ENCODE peak calls at places on chromosomes 12 and 14, in five cellular contexts. One of them, this sample, is unnamed.

GRCh38 chr12:68375701-68376469 is 43.7 kb upstream of the MDM1 start:
- DNase-seq in neuronal stem cell: no peak
- DNase-seq in IMR-90: peak; percentile 51
- DNase-seq in mesenchymal stem cell: no peak
- DNase-seq in H1: no peak
- DNase-seq in this sample: no peak

GRCh38 chr12:18476866-18477265 is 215.5 kb downstream of the PIK3C2G start:
- DNase-seq in neuronal stem cell: no peak
- DNase-seq in IMR-90: no peak
- DNase-seq in mesenchymal stem cell: no peak
- DNase-seq in H1: no peak
- DNase-seq in this sample: no peak

GRCh38 chr14:68140111-68140741 is 320.6 kb downstream of the RAD51B start:
- DNase-seq in neuronal stem cell: peak; percentile 37
- DNase-seq in IMR-90: peak; percentile 99
- DNase-seq in mesenchymal stem cell: peak; percentile 98
- DNase-seq in H1: no peak
- DNase-seq in this sample: no peak

GRCh38 chr14:72305555-72305954 is 373.3 kb downstream of the RGS6 start:
- DNase-seq in neuronal stem cell: no peak
- DNase-seq in IMR-90: no peak
- DNase-seq in mesenchymal stem cell: no peak
- DNase-seq in H1: no peak
- DNase-seq in this sample: no peak

GRCh38 chr14:37078131-37078530 is 94.3 kb downstream of the SLC25A21 start:
- DNase-seq in neuronal stem cell: no peak
- DNase-seq in IMR-90: no peak
- DNase-seq in mesenchymal stem cell: peak; percentile 22
- DNase-seq in H1: no peak
- DNase-seq in this sample: no peak

GRCh38 chr14:54258382-54258781 is 138.4 kb upstream of the CDKN3 start:
- DNase-seq in neuronal stem cell: no peak
- DNase-seq in IMR-90: no peak
- DNase-seq in mesenchymal stem cell: no peak
- DNase-seq in H1: no peak
- DNase-seq in this sample: no peak

GRCh38 chr12:88579572-88579940 is 715 bp downstream of the KITLG start:
- DNase-seq in neuronal stem cell: no peak
- DNase-seq in IMR-90: no peak
- DNase-seq in mesenchymal stem cell: peak; percentile 55
- DNase-seq in H1: no peak
- DNase-seq in this sample: no peak

GRCh38 chr12:65742481-65742971 is 81.8 kb upstream of the HMGA2 start:
- DNase-seq in neuronal stem cell: peak; percentile 59
- DNase-seq in IMR-90: peak; percentile 44
- DNase-seq in mesenchymal stem cell: peak; percentile 47
- DNase-seq in H1: no peak
- DNase-seq in this sample: no peak

GRCh38 chr14:77612011-77612620 is 4.3 kb downstream of the SPTLC2 start:
- DNase-seq in neuronal stem cell: no peak
- DNase-seq in IMR-90: peak; percentile 71
- DNase-seq in mesenchymal stem cell: peak; percentile 50
- DNase-seq in H1: no peak
- DNase-seq in this sample: no peak

GRCh38 chr12:3523728-3524127 is 32.7 kb downstream of the PRMT8 start:
- DNase-seq in neuronal stem cell: no peak
- DNase-seq in IMR-90: no peak
- DNase-seq in mesenchymal stem cell: no peak
- DNase-seq in H1: no peak
- DNase-seq in this sample: peak; percentile 19

GRCh38 chr12:89382366-89382765 is 30.1 kb upstream of the DUSP6 start:
- DNase-seq in neuronal stem cell: no peak
- DNase-seq in IMR-90: no peak
- DNase-seq in mesenchymal stem cell: no peak
- DNase-seq in H1: no peak
- DNase-seq in this sample: no peak

GRCh38 chr12:68455676-68456345 is 123.6 kb upstream of the MDM1 start:
- DNase-seq in neuronal stem cell: no peak
- DNase-seq in IMR-90: peak; percentile 12
- DNase-seq in mesenchymal stem cell: no peak
- DNase-seq in H1: no peak
- DNase-seq in this sample: no peak

GRCh38 chr12:109685574-109686447 is 27.8 kb upstream of the FAM222A start:
- DNase-seq in neuronal stem cell: no peak
- DNase-seq in IMR-90: no peak
- DNase-seq in mesenchymal stem cell: no peak
- DNase-seq in H1: no peak
- DNase-seq in this sample: no peak

GRCh38 chr14:51914310-51914709 is 53.9 kb downstream of the GNG2 start:
- DNase-seq in neuronal stem cell: no peak
- DNase-seq in IMR-90: no peak
- DNase-seq in mesenchymal stem cell: no peak
- DNase-seq in H1: no peak
- DNase-seq in this sample: no peak

GRCh38 chr12:62898568-62898967 is 36.4 kb downstream of the PPM1H start:
- DNase-seq in neuronal stem cell: no peak
- DNase-seq in IMR-90: no peak
- DNase-seq in mesenchymal stem cell: no peak
- DNase-seq in H1: no peak
- DNase-seq in this sample: no peak

GRCh38 chr12:121786441-121786825 is 7.1 kb downstream of the RHOF start:
- DNase-seq in neuronal stem cell: no peak
- DNase-seq in IMR-90: peak; percentile 94
- DNase-seq in mesenchymal stem cell: peak; percentile 90
- DNase-seq in H1: no peak
- DNase-seq in this sample: no peak

GRCh38 chr14:65206448-65207096 is 104.3 kb upstream of the MAX start:
- DNase-seq in neuronal stem cell: no peak
- DNase-seq in IMR-90: peak; percentile 91
- DNase-seq in mesenchymal stem cell: peak; percentile 52
- DNase-seq in H1: no peak
- DNase-seq in this sample: no peak

GRCh38 chr12:118061876-118062791 is 1.2 kb upstream of the WSB2 start:
- DNase-seq in neuronal stem cell: peak; percentile 35
- DNase-seq in IMR-90: peak; percentile 58
- DNase-seq in mesenchymal stem cell: peak; percentile 69
- DNase-seq in H1: no peak
- DNase-seq in this sample: peak; percentile 80

GRCh38 chr12:89357297-89357730 is 5.0 kb upstream of the DUSP6 start:
- DNase-seq in neuronal stem cell: no peak
- DNase-seq in IMR-90: no peak
- DNase-seq in mesenchymal stem cell: no peak
- DNase-seq in H1: no peak
- DNase-seq in this sample: no peak

GRCh38 chr12:104859144-104859543 is 98.9 kb downstream of the SLC41A2 start:
- DNase-seq in neuronal stem cell: no peak
- DNase-seq in IMR-90: peak; percentile 61
- DNase-seq in mesenchymal stem cell: peak; percentile 70
- DNase-seq in H1: no peak
- DNase-seq in this sample: no peak

GRCh38 chr14:99348816-99349609 is 77.0 kb upstream of the BCL11B start:
- DNase-seq in neuronal stem cell: no peak
- DNase-seq in IMR-90: no peak
- DNase-seq in mesenchymal stem cell: no peak
- DNase-seq in H1: no peak
- DNase-seq in this sample: no peak

GRCh38 chr12:79374543-79374942 is 316.2 kb downstream of the PAWR start:
- DNase-seq in neuronal stem cell: no peak
- DNase-seq in IMR-90: no peak
- DNase-seq in mesenchymal stem cell: peak; percentile 5
- DNase-seq in H1: no peak
- DNase-seq in this sample: no peak

GRCh38 chr14:34403646-34404045 is 58.4 kb downstream of the SPTSSA start:
- DNase-seq in neuronal stem cell: no peak
- DNase-seq in IMR-90: no peak
- DNase-seq in mesenchymal stem cell: no peak
- DNase-seq in H1: no peak
- DNase-seq in this sample: no peak

GRCh38 chr14:68495101-68495637 is 297.7 kb downstream of the ZFP36L1 start:
- DNase-seq in neuronal stem cell: no peak
- DNase-seq in IMR-90: no peak
- DNase-seq in mesenchymal stem cell: no peak
- DNase-seq in H1: no peak
- DNase-seq in this sample: no peak

GRCh38 chr14:92352158-92352985 is 29.4 kb downstream of the SLC24A4 start:
- DNase-seq in neuronal stem cell: peak; percentile 47
- DNase-seq in IMR-90: no peak
- DNase-seq in mesenchymal stem cell: no peak
- DNase-seq in H1: peak; percentile 10
- DNase-seq in this sample: peak; percentile 43

GRCh38 chr12:12442548-12443071 is 85.7 kb downstream of the BORCS5 start:
- DNase-seq in neuronal stem cell: no peak
- DNase-seq in IMR-90: peak; percentile 80
- DNase-seq in mesenchymal stem cell: peak; percentile 83
- DNase-seq in H1: no peak
- DNase-seq in this sample: no peak

GRCh38 chr12:95390932-95391331 is 83.0 kb upstream of the METAP2 start:
- DNase-seq in neuronal stem cell: no peak
- DNase-seq in IMR-90: no peak
- DNase-seq in mesenchymal stem cell: no peak
- DNase-seq in H1: no peak
- DNase-seq in this sample: no peak

DNA sequence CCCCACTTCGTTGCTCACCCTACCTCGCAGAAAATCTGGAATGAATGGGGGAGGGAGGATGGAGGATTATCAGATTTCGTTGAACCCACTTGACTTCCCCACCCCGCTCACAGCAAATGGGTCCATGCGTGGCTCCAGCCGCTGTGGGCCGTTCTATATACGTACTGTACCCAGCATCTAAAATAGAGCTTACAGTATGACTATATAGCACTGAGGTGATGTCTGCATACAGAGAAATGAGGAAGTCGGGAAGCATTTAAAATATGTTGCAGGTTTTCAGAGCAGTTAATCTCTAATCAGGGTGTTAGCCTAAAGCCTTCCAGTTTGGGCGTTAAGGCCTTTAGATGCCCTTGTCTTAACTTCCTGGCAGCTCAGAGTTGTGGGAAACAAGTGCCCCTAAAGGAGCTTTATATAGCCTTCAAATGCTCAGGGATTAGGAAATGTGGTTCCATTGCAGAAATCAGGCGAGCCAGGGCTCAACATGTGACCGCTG is 1.4 kb downstream of the BICDL1 start:
- DNase-seq in neuronal stem cell: no peak
- DNase-seq in IMR-90: no peak
- DNase-seq in mesenchymal stem cell: no peak
- DNase-seq in H1: no peak
- DNase-seq in this sample: no peak
- H2AFZ ChIP-seq in neuronal stem cell: peak overlapping the region; percentile 87
- H2AFZ ChIP-seq in IMR-90: peak overlapping the region; percentile 69
- H2AFZ ChIP-seq in mesenchymal stem cell: peak overlapping the region; percentile 27
- H2AFZ ChIP-seq in H1: no peak overlapping the region
- H2AFZ ChIP-seq in this sample: no peak overlapping the region

GRCh38 chr14:21309238-21309636 is 29.4 kb downstream of the RPGRIP1 start:
- DNase-seq in neuronal stem cell: no peak
- DNase-seq in IMR-90: no peak
- DNase-seq in mesenchymal stem cell: no peak
- DNase-seq in H1: no peak
- DNase-seq in this sample: no peak
- H2BK15ac ChIP-seq in neuronal stem cell: no peak overlapping the region
- H2BK15ac ChIP-seq in IMR-90: no peak overlapping the region
- H2BK15ac ChIP-seq in mesenchymal stem cell: no peak overlapping the region
- H2BK15ac ChIP-seq in H1: peak overlapping the region; percentile 48
- H2BK15ac ChIP-seq in this sample: no peak overlapping the region

GRCh38 chr12:52076811-52077210 is 2.7 kb upstream of the SMIM41 start:
- DNase-seq in neuronal stem cell: no peak
- DNase-seq in IMR-90: no peak
- DNase-seq in mesenchymal stem cell: no peak
- DNase-seq in H1: no peak
- DNase-seq in this sample: no peak
- H2AFZ ChIP-seq in neuronal stem cell: no peak overlapping the region
- H2AFZ ChIP-seq in IMR-90: no peak overlapping the region
- H2AFZ ChIP-seq in mesenchymal stem cell: no peak overlapping the region
- H2AFZ ChIP-seq in H1: no peak overlapping the region
- H2AFZ ChIP-seq in this sample: no peak overlapping the region

DNA sequence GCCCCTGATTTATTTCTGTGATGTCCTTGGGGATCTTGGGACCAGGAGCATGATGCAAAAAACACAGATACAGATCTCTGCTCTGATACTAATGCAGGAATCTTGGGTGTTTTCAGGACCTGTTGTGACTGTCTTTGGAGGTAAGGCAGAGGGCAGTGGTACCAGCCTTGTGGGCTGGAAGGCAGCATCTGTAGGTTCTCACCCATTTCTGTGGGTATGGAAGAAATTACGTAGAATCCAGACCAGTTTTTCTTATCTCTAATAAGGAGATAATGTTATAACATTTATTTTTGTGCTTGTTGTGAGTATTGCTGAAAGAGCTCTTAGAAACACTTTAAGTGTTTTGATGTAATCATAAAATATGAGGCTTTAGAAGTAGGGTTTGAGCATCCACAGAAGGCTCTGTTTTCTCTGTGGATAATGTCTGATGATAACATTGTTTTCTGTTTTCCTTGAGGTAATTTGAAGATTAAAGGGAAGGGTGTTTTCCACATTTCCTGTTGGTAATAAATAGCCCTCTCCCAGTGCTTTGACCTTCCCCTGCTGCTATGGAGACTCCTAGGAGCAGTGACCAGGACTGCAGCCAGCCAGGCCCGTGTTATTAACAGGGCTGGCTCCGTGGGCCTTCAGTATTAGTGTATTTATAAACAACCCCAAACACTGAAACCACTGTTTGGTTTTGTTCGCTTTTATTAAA is 9.4 kb upstream of the DCP1B start:
- DNase-seq in neuronal stem cell: no peak
- DNase-seq in IMR-90: peak; percentile 20
- DNase-seq in mesenchymal stem cell: peak; percentile 85
- DNase-seq in H1: no peak
- DNase-seq in this sample: no peak
- H2BK15ac ChIP-seq in neuronal stem cell: no peak overlapping the region
- H2BK15ac ChIP-seq in IMR-90: peak overlapping the region; percentile 9
- H2BK15ac ChIP-seq in mesenchymal stem cell: no peak overlapping the region
- H2BK15ac ChIP-seq in H1: no peak overlapping the region
- H2BK15ac ChIP-seq in this sample: no peak overlapping the region